ENCODE peak calls at places on chromosome 18, in five cellular contexts. A is HTR-8/SVneo; N is NCI-H345; B is EL; D is effector memory CD8-positive, alpha-beta T cell. F is an unnamed sample.

GRCh38 chr18:48667276-48668254 is 128.7 kb downstream of the CTIF start:
- DNase-seq in A (no peak), B (no peak), N (peak; percentile 90), D (no peak), F (no peak)

GRCh38 chr18:22471546-22472131 is 53.9 kb upstream of the CTAGE1 start:
- DNase-seq in B (peak; percentile 42), N (no peak), A (no peak), D (no peak), F (no peak)

GRCh38 chr18:39624934-39625333 is 2059.3 kb upstream of the CELF4 start:
- DNase-seq in N (no peak), A (peak; percentile 27), B (peak; percentile 67), D (no peak), F (no peak)

GRCh38 chr18:11040823-11041712 is 108.3 kb downstream of the PIEZO2 start:
- DNase-seq in D (no peak), N (peak; percentile 54), B (peak; percentile 64), A (peak; percentile 45), F (no peak)

GRCh38 chr18:57748770-57749603 is 54.1 kb downstream of the ATP8B1 start:
- DNase-seq in N (peak; percentile 77), A (no peak), D (no peak), B (peak; percentile 45), F (no peak)

GRCh38 chr18:6877288-6877687 is 147.8 kb downstream of the ARHGAP28 start:
- DNase-seq in A (no peak), B (no peak), N (no peak), D (no peak), F (no peak)

GRCh38 chr18:45806226-45806625 is 19.2 kb upstream of the SIGLEC15 start:
- DNase-seq in N (no peak), D (no peak), A (no peak), B (peak; percentile 42), F (no peak)

GRCh38 chr18:13565228-13565627 is 161.1 kb downstream of the FAM210A start:
- DNase-seq in A (no peak), N (no peak), B (no peak), D (no peak), F (no peak)

GRCh38 chr18:58044370-58045264 is 591 bp downstream of the NEDD4L start:
- DNase-seq in B (peak; percentile 64), N (peak; percentile 52), A (peak; percentile 34), D (peak; percentile 39), F (no peak)

GRCh38 chr18:31419457-31419932 is 28.0 kb upstream of the DSG3 start:
- DNase-seq in B (no peak), D (no peak), A (no peak), N (no peak), F (no peak)